ENCODE peak calls at places on chromosome 2, in nine cellular contexts. T is HepG2; S is lower lobe of right lung; C is CD8-positive, alpha-beta memory T cell; J is DND-41; U is heart left ventricle; D is small intestine; E is adrenal gland; Y is body of pancreas. K is an unnamed sample.

GRCh38 chr2:69061518-69061917 is 48.5 kb downstream of the ANTXR1 start:
- DNase-seq in T (no peak), S (no peak), C (no peak), J (no peak), U (no peak), D (no peak), E (no peak), Y (no peak), K (no peak)

GRCh38 chr2:164065038-164065437 is 329.2 kb upstream of the FIGN start:
- DNase-seq in T (no peak), S (no peak), C (no peak), J (no peak), U (no peak), D (no peak), E (no peak), Y (no peak), K (no peak)

GRCh38 chr2:203623616-203624015 is 82.8 kb upstream of the CD28 start:
- DNase-seq in T (no peak), S (no peak), C (no peak), J (peak; percentile 75), U (no peak), D (no peak), E (no peak), Y (no peak), K (no peak)

GRCh38 chr2:130744287-130745117 is 10.8 kb upstream of the AMER3 start:
- DNase-seq in T (peak; percentile 85), S (no peak), C (no peak), J (no peak), U (no peak), D (peak; percentile 67), E (no peak), Y (peak; percentile 40), K (no peak)

GRCh38 chr2:129977986-129978385 is 1.5 kb upstream of the RAB6C start:
- DNase-seq in T (no peak), S (no peak), C (no peak), J (no peak), U (no peak), D (no peak), E (no peak), Y (no peak), K (no peak)

GRCh38 chr2:101463885-101464653 is 10.8 kb downstream of the RFX8 start:
- DNase-seq in T (no peak), S (no peak), C (no peak), J (no peak), U (no peak), D (no peak), E (peak; percentile 30), Y (no peak), K (no peak)

GRCh38 chr2:76251342-76251741 is 540.6 kb upstream of the GCFC2 start:
- DNase-seq in T (peak; percentile 10), S (no peak), C (no peak), J (no peak), U (no peak), D (no peak), E (no peak), Y (no peak), K (no peak)

GRCh38 chr2:8361930-8362329 is 319.9 kb upstream of the ID2 start:
- DNase-seq in T (no peak), S (no peak), C (no peak), J (no peak), U (no peak), D (no peak), E (no peak), Y (no peak), K (no peak)

GRCh38 chr2:234771985-234772774 is 179.6 kb upstream of the SH3BP4 start:
- DNase-seq in T (no peak), S (no peak), C (no peak), J (no peak), U (peak; percentile 39), D (no peak), E (no peak), Y (no peak), K (no peak)

GRCh38 chr2:237294509-237294908 is 119.5 kb downstream of the COL6A3 start:
- DNase-seq in T (no peak), S (no peak), C (no peak), J (no peak), U (no peak), D (no peak), E (no peak), Y (no peak), K (no peak)

GRCh38 chr2:233258211-233258610 is 6.7 kb downstream of the ATG16L1 start:
- DNase-seq in T (no peak), S (no peak), C (no peak), J (no peak), U (no peak), D (no peak), E (no peak), Y (no peak), K (no peak)

GRCh38 chr2:17043173-17043572 is 377.5 kb upstream of the CYRIA start:
- DNase-seq in T (no peak), S (no peak), C (no peak), J (no peak), U (no peak), D (no peak), E (no peak), Y (no peak), K (no peak)

GRCh38 chr2:180618570-180618969 is 361.8 kb upstream of the UBE2E3 start:
- DNase-seq in T (no peak), S (no peak), C (no peak), J (no peak), U (no peak), D (no peak), E (no peak), Y (no peak), K (no peak)

GRCh38 chr2:240584486-240585031 is 2.0 kb upstream of the CAPN10 start:
- DNase-seq in T (peak; percentile 73), S (peak; percentile 20), C (no peak), J (peak; percentile 78), U (no peak), D (no peak), E (no peak), Y (no peak), K (no peak)
- H3K4me3 ChIP-seq in T (peak overlapping the region; percentile 83), S (peak overlapping the region; percentile 96), C (no peak overlapping the region), J (peak overlapping the region; percentile 72), U (peak overlapping the region; percentile 91), D (no peak overlapping the region), E (no peak overlapping the region), Y (no peak overlapping the region), K (no peak overlapping the region)

GRCh38 chr2:169464508-169465386 is 14.5 kb upstream of the BBS5 start:
- DNase-seq in T (no peak), S (no peak), C (no peak), J (no peak), U (no peak), D (no peak), E (no peak), Y (no peak), K (no peak)

GRCh38 chr2:169461143-169461542 is 18.2 kb upstream of the BBS5 start:
- DNase-seq in T (no peak), S (no peak), C (no peak), J (no peak), U (no peak), D (peak; percentile 72), E (no peak), Y (no peak), K (no peak)

GRCh38 chr2:169468841-169469240 is 10.5 kb upstream of the BBS5 start:
- DNase-seq in T (no peak), S (no peak), C (no peak), J (no peak), U (no peak), D (no peak), E (no peak), Y (no peak), K (no peak)

GRCh38 chr2:169462896-169463695 is 16.2 kb upstream of the BBS5 start:
- DNase-seq in T (no peak), S (no peak), C (no peak), J (no peak), U (no peak), D (no peak), E (no peak), Y (no peak), K (no peak)
- H3K27ac ChIP-seq in T (no peak overlapping the region), S (no peak overlapping the region), C (no peak overlapping the region), J (no peak overlapping the region), U (no peak overlapping the region), D (no peak overlapping the region), E (no peak overlapping the region), Y (no peak overlapping the region), K (no peak overlapping the region)

DNA sequence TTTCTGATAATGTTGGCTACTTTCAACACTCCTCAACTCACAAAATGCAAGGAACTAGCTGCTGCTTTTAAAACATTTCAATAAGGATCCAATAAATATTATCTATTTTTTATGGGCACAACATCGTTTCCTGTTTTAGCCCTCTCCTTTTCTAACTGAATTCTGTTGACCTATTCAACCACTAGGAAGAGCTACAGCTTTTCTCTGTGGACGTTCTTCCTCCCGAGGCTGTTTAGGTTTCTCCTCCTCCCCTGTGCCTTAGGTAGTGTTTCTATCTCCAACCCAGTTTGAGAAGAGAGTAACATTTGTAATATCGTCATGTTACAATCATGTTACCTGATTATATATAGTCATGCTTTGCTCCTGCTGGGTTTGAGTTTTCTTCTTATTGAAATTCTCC is 91.3 kb upstream of the ITGB6 start:
- DNase-seq in T (no peak), S (no peak), C (no peak), J (no peak), U (no peak), D (no peak), E (no peak), Y (no peak), K (no peak)
- H3K4me1 ChIP-seq in T (no peaks in the 10 kb centered on the region), S (peaks cover 59% of the 10 kb centered on the region), C (peaks cover 12% of the 10 kb centered on the region), J (peaks cover 16% of the 10 kb centered on the region), U (peaks cover 94% of the 10 kb centered on the region), D (peaks cover 5% of the 10 kb centered on the region), E (peaks cover 58% of the 10 kb centered on the region), Y (no peaks in the 10 kb centered on the region), K (no peaks in the 10 kb centered on the region)

GRCh38 chr2:146940016-146940685 is 904.7 kb upstream of the ACVR2A start:
- DNase-seq in T (no peak), S (no peak), C (no peak), J (no peak), U (no peak), D (no peak), E (no peak), Y (no peak), K (no peak)
- H3K4me3 ChIP-seq in T (no peak overlapping the region), S (no peak overlapping the region), C (no peak overlapping the region), J (no peak overlapping the region), U (no peak overlapping the region), D (no peak overlapping the region), E (no peak overlapping the region), Y (no peak overlapping the region), K (no peak overlapping the region)

K was measured in iPS DF 6.9.